ENCODE peak calls at places on chromosomes 7 and 10, in eight cellular contexts. F is chondrocyte, U is tibial nerve, P is left lung, J is astrocyte, T is fibroblast of lung, D is cardiac fibroblast, G is lung. V is an unnamed sample.

GRCh38 chr10:81026597-81026996 is 488.9 kb downstream of the SH2D4B start:
- DNase-seq in F (no peak), U (no peak), P (no peak), J (no peak), T (no peak), D (no peak), G (no peak), V (no peak)

GRCh38 chr10:6135039-6135438 is 46.2 kb downstream of the RBM17 start:
- DNase-seq in F (no peak), U (no peak), P (no peak), J (no peak), T (no peak), D (no peak), G (no peak), V (no peak)

GRCh38 chr10:129769381-129770116 is 194.5 kb downstream of the EBF3 start:
- DNase-seq in F (peak), U (no peak), P (no peak), J (no peak), T (no peak), D (no peak), G (no peak), V (no peak)

GRCh38 chr10:47364911-47365310 is 16.7 kb downstream of the RBP3 start:
- DNase-seq in F (peak), U (no peak), P (no peak), J (no peak), T (no peak), D (no peak), G (no peak), V (no peak)

GRCh38 chr7:20153567-20153966 is 63.6 kb downstream of the MACC1 start:
- DNase-seq in F (no peak), U (no peak), P (no peak), J (no peak), T (no peak), D (no peak), G (no peak), V (no peak)

GRCh38 chr10:123682477-123682876 is 16.3 kb downstream of the GPR26 start:
- DNase-seq in F (no peak), U (no peak), P (no peak), J (no peak), T (no peak), D (no peak), G (no peak), V (no peak)

GRCh38 chr7:15489383-15489782 is 72.4 kb downstream of the AGMO start:
- DNase-seq in F (no peak), U (peak), P (no peak), J (no peak), T (no peak), D (no peak), G (no peak), V (no peak)

GRCh38 chr10:109427421-109427820 is 495.9 kb downstream of the XPNPEP1 start:
- DNase-seq in F (no peak), U (no peak), P (no peak), J (peak), T (peak), D (no peak), G (no peak), V (no peak)

GRCh38 chr7:122143376-122143750 is 686 bp downstream of the AASS start:
- DNase-seq in F (peak), U (peak), P (no peak), J (no peak), T (peak), D (peak), G (no peak), V (no peak)

GRCh38 chr10:66931340-66931948 is 5.6 kb downstream of the LRRTM3 start:
- DNase-seq in F (no peak), U (no peak), P (no peak), J (peak), T (peak), D (peak), G (no peak), V (peak)

GRCh38 chr7:111229951-111230350 is 139.0 kb downstream of the LRRN3 start:
- DNase-seq in F (no peak), U (no peak), P (no peak), J (peak), T (no peak), D (no peak), G (no peak), V (no peak)

DNA sequence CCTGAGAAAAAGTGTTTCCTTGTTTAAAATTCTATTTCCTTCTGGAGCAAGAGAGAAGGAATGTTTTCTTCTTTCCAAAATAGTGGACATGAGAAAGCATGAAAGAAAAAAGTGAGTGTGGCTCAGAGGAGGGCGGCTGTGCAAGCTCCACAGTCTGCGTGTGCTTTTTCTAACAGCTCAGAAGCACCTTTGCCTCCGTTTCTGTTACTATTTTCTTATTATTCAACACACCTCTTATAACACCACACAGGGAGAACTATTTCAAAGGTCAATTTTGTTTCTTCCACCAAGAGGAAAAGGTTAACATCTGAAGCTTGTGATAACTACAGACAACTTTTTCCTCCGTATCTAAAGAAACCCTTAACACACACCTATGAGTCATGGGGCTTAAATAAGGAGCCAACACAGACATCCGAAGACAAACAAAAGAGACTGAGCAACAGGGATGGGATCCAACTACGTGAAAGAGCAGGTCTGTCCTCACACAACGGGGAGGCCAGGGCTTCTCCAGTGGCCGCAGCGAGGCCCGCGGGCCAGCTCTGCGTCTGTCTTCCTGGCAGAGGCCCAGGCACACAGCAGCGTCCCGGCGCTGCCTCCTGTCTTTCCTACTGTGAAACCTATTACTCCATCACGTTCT is 36.2 kb upstream of the NCAPG2 start:
- DNase-seq in F (no peak), U (no peak), P (no peak), J (peak), T (peak), D (peak), G (peak), V (no peak)
- TF ChIP-seq CTCF in F (peak), U (no peak), P (no peak), J (no peak), T (peak), D (peak), G (no peak), V (no peak)

GRCh38 chr10:7529638-7530037 is 118.8 kb upstream of the SFMBT2 start:
- DNase-seq in F (no peak), U (no peak), P (no peak), J (no peak), T (no peak), D (peak), G (no peak), V (peak)
- TF ChIP-seq CTCF in F (peak), U (peak), P (no peak), J (no peak), T (peak), D (no peak), G (no peak), V (no peak)

DNA sequence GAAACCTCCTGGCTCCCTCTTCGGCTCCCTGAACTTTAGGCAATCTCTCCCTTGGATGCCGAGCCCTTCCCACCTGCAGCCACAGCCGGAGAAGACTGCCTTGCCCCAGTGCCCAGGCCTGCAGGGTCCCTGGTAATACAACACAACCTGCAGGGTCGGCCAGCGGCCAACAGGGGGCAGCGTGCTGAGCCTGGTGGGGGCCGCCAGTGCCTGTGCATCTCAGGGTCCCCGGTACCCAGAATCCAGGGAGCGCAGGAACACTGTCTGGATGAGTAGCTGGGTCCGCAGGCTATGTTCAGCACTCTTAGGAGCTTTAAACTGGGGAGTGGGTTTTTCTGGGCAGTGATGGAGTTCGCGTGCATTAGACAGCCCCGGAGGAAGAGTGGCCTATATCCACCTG is 17.5 kb upstream of the C10orf71 start:
- DNase-seq in F (no peak), U (no peak), P (peak), J (no peak), T (no peak), D (no peak), G (no peak), V (peak)
- TF ChIP-seq CTCF in F (peak), U (no peak), P (no peak), J (no peak), T (no peak), D (peak), G (no peak), V (peak)

GRCh38 chr10:88693392-88694020 is 12.5 kb upstream of the LIPK start:
- DNase-seq in F (no peak), U (no peak), P (no peak), J (no peak), T (peak), D (peak), G (no peak), V (no peak)
- TF ChIP-seq CTCF in F (peak), U (no peak), P (no peak), J (peak), T (peak), D (peak), G (no peak), V (no peak)

DNA sequence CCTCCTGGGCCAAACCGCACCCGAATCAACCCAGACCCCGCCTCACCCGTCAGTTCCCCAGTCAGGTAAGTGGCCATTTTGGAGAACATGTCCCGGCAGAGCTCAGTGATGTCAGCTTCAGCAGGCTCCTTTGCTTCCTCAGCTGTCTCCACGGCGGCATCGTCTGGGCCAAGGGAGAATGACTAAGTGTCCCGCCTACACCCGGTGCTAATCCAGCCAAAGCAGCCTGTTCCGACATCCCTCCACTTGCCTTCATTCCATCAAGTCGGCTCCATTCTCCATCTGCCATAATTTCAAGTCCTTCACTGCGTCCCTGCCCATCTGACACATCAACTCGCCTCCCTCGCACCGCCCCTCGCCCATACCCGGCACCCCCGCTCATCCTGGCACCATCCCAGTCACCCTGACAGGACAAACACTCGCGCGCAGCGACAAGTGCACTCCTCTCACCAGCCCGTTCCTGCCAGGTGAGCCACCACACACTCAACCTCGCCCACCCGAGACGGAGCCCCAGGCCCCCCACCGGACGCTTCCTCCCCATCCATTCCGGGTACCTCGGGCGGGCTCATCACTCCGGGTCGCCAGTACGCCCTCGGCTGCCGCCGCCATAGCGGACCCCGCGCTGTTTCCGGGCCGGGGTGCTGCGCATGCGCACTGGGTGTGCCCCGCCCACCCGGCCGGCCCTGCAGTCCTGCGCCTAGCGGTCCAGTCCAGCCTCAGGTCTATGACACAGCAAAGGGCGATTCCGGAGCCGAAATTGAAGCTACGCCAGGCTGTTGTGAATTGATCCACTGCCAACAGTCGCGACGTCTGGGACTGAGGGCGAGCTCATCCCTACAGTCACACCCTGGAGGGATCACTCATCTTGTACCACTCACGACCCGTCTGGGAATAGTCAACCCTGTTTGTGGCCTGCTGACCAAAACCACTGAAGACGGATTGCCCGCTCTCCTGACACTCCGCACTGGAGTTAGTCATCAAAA is at the start of gene BLOC1S2:
- DNase-seq in F (peak), U (peak), P (peak), J (peak), T (peak), D (peak), G (peak), V (peak)
- TF ChIP-seq CTCF in F (no peak), U (no peak), P (peak), J (no peak), T (no peak), D (no peak), G (no peak), V (no peak)